ENCODE peak calls at places on chromosomes 4 and X, in eight cellular contexts. One of them, this sample, is unnamed.

GRCh38 chr4:19791422-19792113 is 460.1 kb upstream of the SLIT2 start:
- DNase-seq in HL-60: no peak
- DNase-seq in endothelial cell of umbilical vein: peak; percentile 94
- DNase-seq in K562: no peak
- DNase-seq in HCT116: no peak
- DNase-seq in stomach: no peak
- DNase-seq in GM12892: no peak
- DNase-seq in suprapubic skin: no peak
- DNase-seq in this sample: no peak

GRCh38 chrX:44227981-44228380 is 115.5 kb downstream of the EFHC2 start:
- DNase-seq in HL-60: no peak
- DNase-seq in endothelial cell of umbilical vein: no peak
- DNase-seq in K562: no peak
- DNase-seq in HCT116: no peak
- DNase-seq in stomach: no peak
- DNase-seq in GM12892: no peak
- DNase-seq in suprapubic skin: no peak
- DNase-seq in this sample: no peak

GRCh38 chrX:153651540-153652079 is 4.6 kb downstream of the DUSP9 start:
- DNase-seq in HL-60: no peak
- DNase-seq in endothelial cell of umbilical vein: no peak
- DNase-seq in K562: no peak
- DNase-seq in HCT116: no peak
- DNase-seq in stomach: no peak
- DNase-seq in GM12892: peak; percentile 31
- DNase-seq in suprapubic skin: peak; percentile 55
- DNase-seq in this sample: no peak

GRCh38 chrX:48465336-48465933 is 4.6 kb downstream of the SLC38A5 start:
- DNase-seq in HL-60: no peak
- DNase-seq in endothelial cell of umbilical vein: no peak
- DNase-seq in K562: no peak
- DNase-seq in HCT116: no peak
- DNase-seq in stomach: no peak
- DNase-seq in GM12892: no peak
- DNase-seq in suprapubic skin: no peak
- DNase-seq in this sample: no peak

GRCh38 chr4:28267166-28267565 is 1406.5 kb downstream of the STIM2 start:
- DNase-seq in HL-60: no peak
- DNase-seq in endothelial cell of umbilical vein: no peak
- DNase-seq in K562: no peak
- DNase-seq in HCT116: no peak
- DNase-seq in stomach: no peak
- DNase-seq in GM12892: no peak
- DNase-seq in suprapubic skin: no peak
- DNase-seq in this sample: no peak

GRCh38 chr4:139828966-139829662 is 163.5 kb downstream of the MGST2 start:
- DNase-seq in HL-60: peak; percentile 22
- DNase-seq in endothelial cell of umbilical vein: no peak
- DNase-seq in K562: no peak
- DNase-seq in HCT116: no peak
- DNase-seq in stomach: no peak
- DNase-seq in GM12892: no peak
- DNase-seq in suprapubic skin: no peak
- DNase-seq in this sample: no peak

GRCh38 chr4:56701156-56701471 is 20.0 kb upstream of the HOPX start:
- DNase-seq in HL-60: no peak
- DNase-seq in endothelial cell of umbilical vein: no peak
- DNase-seq in K562: no peak
- DNase-seq in HCT116: no peak
- DNase-seq in stomach: no peak
- DNase-seq in GM12892: no peak
- DNase-seq in suprapubic skin: no peak
- DNase-seq in this sample: no peak

GRCh38 chrX:33204889-33205288 is 6.5 kb downstream of the DMD start:
- DNase-seq in HL-60: no peak
- DNase-seq in endothelial cell of umbilical vein: no peak
- DNase-seq in K562: no peak
- DNase-seq in HCT116: no peak
- DNase-seq in stomach: no peak
- DNase-seq in GM12892: no peak
- DNase-seq in suprapubic skin: no peak
- DNase-seq in this sample: no peak

GRCh38 chr4:37453004-37453360 is 208.4 kb downstream of the NWD2 start:
- DNase-seq in HL-60: no peak
- DNase-seq in endothelial cell of umbilical vein: peak; percentile 68
- DNase-seq in K562: peak; percentile 70
- DNase-seq in HCT116: peak; percentile 58
- DNase-seq in stomach: peak; percentile 78
- DNase-seq in GM12892: peak; percentile 13
- DNase-seq in suprapubic skin: no peak
- DNase-seq in this sample: peak; percentile 53

GRCh38 chr4:41748788-41749445 is 392 bp upstream of the PHOX2B start:
- DNase-seq in HL-60: no peak
- DNase-seq in endothelial cell of umbilical vein: no peak
- DNase-seq in K562: no peak
- DNase-seq in HCT116: no peak
- DNase-seq in stomach: no peak
- DNase-seq in GM12892: no peak
- DNase-seq in suprapubic skin: no peak
- DNase-seq in this sample: no peak

GRCh38 chrX:55169782-55170181 is 50.4 kb upstream of the PAGE5 start:
- DNase-seq in HL-60: no peak
- DNase-seq in endothelial cell of umbilical vein: no peak
- DNase-seq in K562: no peak
- DNase-seq in HCT116: no peak
- DNase-seq in stomach: no peak
- DNase-seq in GM12892: no peak
- DNase-seq in suprapubic skin: no peak
- DNase-seq in this sample: no peak

GRCh38 chr4:133802741-133803140 is 398.8 kb downstream of the PABPC4L start:
- DNase-seq in HL-60: no peak
- DNase-seq in endothelial cell of umbilical vein: peak; percentile 38
- DNase-seq in K562: no peak
- DNase-seq in HCT116: no peak
- DNase-seq in stomach: no peak
- DNase-seq in GM12892: no peak
- DNase-seq in suprapubic skin: no peak
- DNase-seq in this sample: no peak

GRCh38 chr4:152352645-152353116 is 183.2 kb downstream of the FBXW7 start:
- DNase-seq in HL-60: no peak
- DNase-seq in endothelial cell of umbilical vein: peak; percentile 94
- DNase-seq in K562: peak; percentile 58
- DNase-seq in HCT116: peak; percentile 81
- DNase-seq in stomach: no peak
- DNase-seq in GM12892: no peak
- DNase-seq in suprapubic skin: peak; percentile 67
- DNase-seq in this sample: no peak

GRCh38 chr4:96131186-96131585 is 291.3 kb downstream of the PDHA2 start:
- DNase-seq in HL-60: no peak
- DNase-seq in endothelial cell of umbilical vein: no peak
- DNase-seq in K562: no peak
- DNase-seq in HCT116: no peak
- DNase-seq in stomach: no peak
- DNase-seq in GM12892: no peak
- DNase-seq in suprapubic skin: no peak
- DNase-seq in this sample: no peak

GRCh38 chr4:86013623-86014022 is 346.2 kb downstream of the MAPK10 start:
- DNase-seq in HL-60: no peak
- DNase-seq in endothelial cell of umbilical vein: no peak
- DNase-seq in K562: no peak
- DNase-seq in HCT116: no peak
- DNase-seq in stomach: no peak
- DNase-seq in GM12892: no peak
- DNase-seq in suprapubic skin: no peak
- DNase-seq in this sample: no peak

DNA sequence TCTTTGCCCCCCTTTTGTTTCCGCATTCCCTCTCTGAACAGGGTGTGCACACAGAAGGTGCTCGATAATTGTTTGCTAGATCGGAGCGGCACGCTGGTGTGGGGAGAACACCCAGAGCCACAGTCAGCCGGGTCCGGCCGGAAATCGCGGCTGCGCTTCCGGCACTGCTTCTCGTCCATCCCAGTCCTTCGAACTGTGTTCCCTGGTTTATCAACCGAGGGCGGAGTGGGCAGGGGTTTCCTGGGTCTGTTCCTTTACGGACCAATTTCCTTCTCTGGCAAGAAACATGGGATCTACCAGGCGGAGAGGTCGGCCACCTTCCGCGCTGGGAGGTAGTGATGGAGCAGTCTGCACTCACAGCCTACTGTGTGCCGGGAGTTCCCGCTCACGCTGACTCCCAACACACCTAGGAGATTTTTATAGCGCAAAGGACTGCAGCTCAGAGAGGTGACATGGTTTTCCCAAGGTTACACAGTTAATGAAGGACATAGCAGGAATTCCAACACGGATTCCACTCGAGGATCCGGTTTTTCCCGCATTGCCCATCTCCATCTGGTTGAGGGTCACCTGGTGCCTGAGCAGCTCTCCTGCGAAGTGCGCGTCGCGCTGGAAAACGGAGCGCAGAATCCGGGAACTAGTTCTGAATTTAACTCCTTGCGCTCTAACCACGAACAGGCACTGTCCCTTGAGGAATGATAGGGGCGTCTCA is 6.8 kb downstream of the MSX1 start:
- DNase-seq in HL-60: no peak
- DNase-seq in endothelial cell of umbilical vein: no peak
- DNase-seq in K562: no peak
- DNase-seq in HCT116: no peak
- DNase-seq in stomach: no peak
- DNase-seq in GM12892: no peak
- DNase-seq in suprapubic skin: no peak
- DNase-seq in this sample: no peak
- TF ChIP-seq POLR2AphosphoS5 in HL-60: no peak
- TF ChIP-seq POLR2AphosphoS5 in endothelial cell of umbilical vein: no peak
- TF ChIP-seq POLR2AphosphoS5 in K562: no peak
- TF ChIP-seq POLR2AphosphoS5 in HCT116: no peak
- TF ChIP-seq POLR2AphosphoS5 in stomach: no peak
- TF ChIP-seq POLR2AphosphoS5 in GM12892: no peak
- TF ChIP-seq POLR2AphosphoS5 in suprapubic skin: no peak
- TF ChIP-seq POLR2AphosphoS5 in this sample: no peak

DNA sequence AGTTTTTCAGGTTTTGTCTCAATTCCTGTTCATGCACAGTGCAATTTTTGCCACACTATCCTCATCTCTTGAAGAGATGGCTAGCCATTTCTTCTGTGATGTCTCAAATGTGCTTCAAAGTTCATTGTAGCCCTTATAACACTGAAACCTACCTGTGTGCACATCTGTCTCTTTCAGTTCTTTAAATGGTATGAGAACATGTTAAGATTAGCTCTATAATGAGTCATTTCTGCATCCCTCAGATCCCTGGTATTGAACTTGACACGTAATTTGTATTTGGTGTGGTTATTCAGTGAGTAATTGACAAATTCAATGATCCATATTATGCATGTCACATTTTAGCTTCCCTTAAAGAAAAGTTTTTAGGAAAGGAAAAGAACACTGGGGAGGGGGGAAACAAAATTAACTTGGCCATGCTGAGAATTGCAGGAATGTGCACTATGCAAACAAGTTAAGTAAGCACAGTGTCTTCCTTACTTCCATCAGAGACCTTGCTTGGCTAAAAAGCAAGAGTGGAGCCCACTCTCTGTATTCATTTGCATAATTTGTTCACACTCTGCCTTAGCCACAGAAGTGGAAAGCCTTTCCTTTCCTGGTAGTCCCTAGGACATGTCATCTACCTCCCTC is 659.8 kb upstream of the MAGEB2 start:
- DNase-seq in HL-60: no peak
- DNase-seq in endothelial cell of umbilical vein: no peak
- DNase-seq in K562: no peak
- DNase-seq in HCT116: no peak
- DNase-seq in stomach: no peak
- DNase-seq in GM12892: peak; percentile 2
- DNase-seq in suprapubic skin: no peak
- DNase-seq in this sample: no peak
- TF ChIP-seq POLR2AphosphoS5 in HL-60: no peak
- TF ChIP-seq POLR2AphosphoS5 in endothelial cell of umbilical vein: no peak
- TF ChIP-seq POLR2AphosphoS5 in K562: no peak
- TF ChIP-seq POLR2AphosphoS5 in HCT116: no peak
- TF ChIP-seq POLR2AphosphoS5 in stomach: no peak
- TF ChIP-seq POLR2AphosphoS5 in GM12892: peak; percentile 41
- TF ChIP-seq POLR2AphosphoS5 in suprapubic skin: no peak
- TF ChIP-seq POLR2AphosphoS5 in this sample: no peak

DNA sequence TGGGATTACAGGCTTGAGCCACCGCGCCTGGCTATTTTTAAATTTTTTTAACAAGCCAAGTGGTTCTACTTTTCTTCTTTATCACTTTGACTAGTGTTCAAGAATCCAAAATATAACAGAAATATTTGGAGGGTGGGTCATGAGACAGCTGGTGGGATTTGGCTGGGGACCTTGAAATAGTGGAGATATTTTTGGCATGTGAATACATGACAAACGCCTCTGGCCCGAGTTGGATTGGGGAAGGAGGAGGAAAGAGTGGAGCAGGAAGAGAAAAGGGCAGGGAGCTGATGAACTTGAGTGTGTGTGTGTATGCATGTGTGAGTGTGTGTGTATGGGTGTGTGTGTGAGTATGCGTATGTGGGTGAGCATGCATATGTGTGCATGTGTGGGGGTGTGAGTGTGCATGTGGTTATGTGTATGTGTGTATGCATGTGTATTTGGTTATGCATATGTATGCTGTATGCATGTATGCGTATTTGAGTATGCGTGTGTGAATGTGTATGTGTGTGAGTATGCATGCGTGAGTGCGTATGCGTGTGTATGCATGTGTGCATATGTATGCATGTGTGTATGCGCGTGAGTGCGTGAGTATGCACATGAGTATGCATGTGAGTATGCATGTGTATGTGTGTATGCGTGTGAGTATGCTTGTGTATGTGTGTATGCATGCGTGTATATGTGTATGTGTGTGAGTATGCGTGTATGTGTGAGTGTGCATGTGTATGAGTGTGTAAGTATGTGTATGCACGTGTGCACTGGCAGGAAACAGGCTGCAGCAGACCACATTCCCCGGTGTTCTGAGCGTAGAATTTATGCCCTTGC is 49.6 kb downstream of the JADE1 start:
- DNase-seq in HL-60: no peak
- DNase-seq in endothelial cell of umbilical vein: no peak
- DNase-seq in K562: no peak
- DNase-seq in HCT116: no peak
- DNase-seq in stomach: no peak
- DNase-seq in GM12892: no peak
- DNase-seq in suprapubic skin: no peak
- DNase-seq in this sample: no peak
- TF ChIP-seq POLR2AphosphoS5 in HL-60: no peak
- TF ChIP-seq POLR2AphosphoS5 in endothelial cell of umbilical vein: no peak
- TF ChIP-seq POLR2AphosphoS5 in K562: no peak
- TF ChIP-seq POLR2AphosphoS5 in HCT116: no peak
- TF ChIP-seq POLR2AphosphoS5 in stomach: no peak
- TF ChIP-seq POLR2AphosphoS5 in GM12892: no peak
- TF ChIP-seq POLR2AphosphoS5 in suprapubic skin: no peak
- TF ChIP-seq POLR2AphosphoS5 in this sample: no peak

DNA sequence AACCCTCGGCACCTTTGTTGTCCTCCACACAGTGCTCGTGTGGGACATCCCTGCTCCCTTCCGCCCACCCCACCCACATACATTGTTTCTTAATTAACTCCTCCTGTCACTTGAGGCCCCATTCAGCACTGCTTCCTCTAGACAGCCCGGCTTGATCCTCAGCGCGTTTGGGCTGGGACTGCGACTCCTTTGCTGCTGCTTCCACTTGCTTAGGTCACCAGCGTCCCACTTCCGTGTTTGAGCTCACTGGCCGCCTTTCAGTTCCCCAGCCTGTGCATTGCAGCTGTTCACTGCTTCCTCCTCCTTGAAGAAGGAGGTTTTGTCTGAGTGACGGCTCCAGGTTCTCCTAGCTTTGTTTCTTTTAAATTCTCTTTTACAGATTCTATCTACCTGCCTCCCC is 16.1 kb downstream of the RNF4 start:
- DNase-seq in HL-60: peak; percentile 92
- DNase-seq in endothelial cell of umbilical vein: peak; percentile 59
- DNase-seq in K562: peak; percentile 27
- DNase-seq in HCT116: no peak
- DNase-seq in stomach: peak; percentile 85
- DNase-seq in GM12892: peak; percentile 65
- DNase-seq in suprapubic skin: peak; percentile 75
- DNase-seq in this sample: no peak
- TF ChIP-seq POLR2AphosphoS5 in HL-60: peak; percentile 72
- TF ChIP-seq POLR2AphosphoS5 in endothelial cell of umbilical vein: no peak
- TF ChIP-seq POLR2AphosphoS5 in K562: no peak
- TF ChIP-seq POLR2AphosphoS5 in HCT116: no peak
- TF ChIP-seq POLR2AphosphoS5 in stomach: peak; percentile 35
- TF ChIP-seq POLR2AphosphoS5 in GM12892: no peak
- TF ChIP-seq POLR2AphosphoS5 in suprapubic skin: no peak
- TF ChIP-seq POLR2AphosphoS5 in this sample: no peak

This sample was measured in breast epithelium.